ENCODE peak calls at places on chromosomes 1 and 21, in eight cellular contexts. C, U, T, L, Y, I, P and K are unnamed samples.

GRCh38 chr21:30831194-30831765 is 1.7 kb upstream of the KRTAP7-1 start:
- DNase-seq in T (peak; percentile 9), I (no peak), Y (peak; percentile 21), P (no peak), C (no peak), L (no peak), U (peak; percentile 21), K (no peak)

GRCh38 chr1:226634611-226635246 is 86.2 kb downstream of the STUM start:
- DNase-seq in C (no peak), P (no peak), I (no peak), T (no peak), Y (no peak), L (no peak), U (no peak), K (peak; percentile 74)

GRCh38 chr1:155086182-155086741 is 7.6 kb downstream of the EFNA3 start:
- DNase-seq in I (no peak), U (no peak), L (peak; percentile 72), T (peak; percentile 69), P (no peak), Y (peak; percentile 88), C (peak; percentile 78), K (no peak)

GRCh38 chr1:200351826-200352549 is 57.8 kb downstream of the ZNF281 start:
- DNase-seq in P (no peak), L (no peak), Y (no peak), C (peak; percentile 7), I (no peak), U (no peak), T (peak; percentile 28), K (no peak)

GRCh38 chr1:154404984-154405761 is at the start of gene IL6R:
- DNase-seq in U (no peak), Y (peak; percentile 78), I (no peak), L (peak; percentile 90), T (peak; percentile 88), P (peak; percentile 97), C (peak; percentile 88), K (peak; percentile 97)

GRCh38 chr1:181114574-181115366 is 26.3 kb downstream of the IER5 start:
- DNase-seq in I (no peak), U (no peak), Y (no peak), P (no peak), L (no peak), C (no peak), T (no peak), K (no peak)

GRCh38 chr1:103514920-103515503 is 10.5 kb upstream of the RNPC3 start:
- DNase-seq in C (peak; percentile 17), T (peak; percentile 42), U (no peak), P (no peak), L (no peak), Y (peak; percentile 9), I (peak; percentile 35), K (no peak)

GRCh38 chr1:158117854-158118691 is 62.6 kb upstream of the CD1D start:
- DNase-seq in T (peak; percentile 57), Y (peak; percentile 47), C (peak; percentile 39), I (no peak), U (peak; percentile 72), P (no peak), L (peak; percentile 51), K (peak; percentile 71)

DNA sequence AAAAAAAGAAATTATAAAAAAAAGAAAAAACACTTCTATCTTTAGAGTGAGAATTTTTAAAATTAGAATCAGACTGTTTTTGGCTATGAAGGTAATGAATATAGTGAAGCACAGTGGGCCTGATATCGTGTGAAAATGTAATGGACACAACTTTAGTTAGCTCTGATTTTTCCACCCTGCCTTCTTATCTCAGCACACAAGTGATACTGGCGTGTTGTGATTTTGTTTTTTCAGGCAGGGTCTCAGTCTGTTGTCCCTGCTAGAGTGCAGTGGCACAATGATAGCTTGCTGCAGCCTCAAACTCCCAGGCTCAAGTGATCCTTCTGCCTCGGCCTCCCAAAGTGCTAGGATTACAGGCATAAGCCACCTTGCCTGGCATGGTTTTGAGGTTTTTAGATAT is 22.3 kb downstream of the MACF1 start:
- DNase-seq in L (no peak), I (no peak), C (no peak), Y (no peak), P (no peak), T (no peak), U (no peak), K (no peak)
- H3K4me3 ChIP-seq in L (no peak overlapping the region), I (no peak overlapping the region), C (no peak overlapping the region), Y (no peak overlapping the region), P (no peak overlapping the region), T (no peak overlapping the region), U (no peak overlapping the region), K (no peak overlapping the region)

DNA sequence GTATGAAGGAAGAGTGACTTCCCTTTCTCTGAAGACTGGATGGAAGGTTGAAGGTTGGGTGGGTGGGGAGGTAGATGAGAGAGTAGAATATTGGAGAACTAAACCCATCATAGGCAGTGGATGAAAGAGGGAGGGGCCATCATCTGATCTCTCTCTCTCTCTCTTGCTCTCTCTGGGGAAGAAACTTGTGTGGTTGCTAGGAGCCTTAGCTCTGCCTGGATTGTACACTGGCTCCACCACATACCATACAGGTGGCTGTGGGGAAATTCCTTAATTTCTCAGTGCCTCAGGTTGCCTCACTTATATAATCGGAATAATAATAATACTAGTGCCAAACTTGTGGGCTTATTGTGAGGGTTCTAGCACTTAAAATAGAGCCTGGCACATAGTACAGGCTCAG is 9.5 kb downstream of the XCL1 start:
- DNase-seq in I (no peak), C (no peak), T (no peak), U (no peak), P (no peak), L (no peak), Y (no peak), K (no peak)
- TF ChIP-seq EP300 in I (no peak), C (no peak), T (no peak), U (no peak), P (no peak), L (no peak), Y (no peak), K (no peak)

GRCh38 chr1:244159646-244160045 is 108.6 kb downstream of the ZBTB18 start:
- DNase-seq in Y (no peak), T (no peak), P (no peak), C (no peak), U (no peak), I (no peak), L (no peak), K (no peak)
- H3K27ac ChIP-seq in Y (no peak overlapping the region), T (no peak overlapping the region), P (no peak overlapping the region), C (no peak overlapping the region), U (no peak overlapping the region), I (no peak overlapping the region), L (no peak overlapping the region), K (no peak overlapping the region)

GRCh38 chr1:32869844-32870614 is 683 bp downstream of the FNDC5 start:
- DNase-seq in U (no peak), Y (no peak), T (no peak), I (no peak), L (no peak), P (no peak), C (no peak), K (no peak)

GRCh38 chr1:32872189-32872898 is 1.6 kb upstream of the FNDC5 start:
- DNase-seq in Y (peak; percentile 89), I (no peak), T (peak; percentile 28), U (peak; percentile 77), L (peak; percentile 80), P (no peak), C (peak; percentile 81), K (peak; percentile 83)

GRCh38 chr1:32873484-32873883 is 2.8 kb upstream of the FNDC5 start:
- DNase-seq in C (no peak), P (no peak), L (no peak), U (no peak), Y (no peak), I (no peak), T (no peak), K (no peak)

GRCh38 chr1:32870615-32871363 is at the start of gene FNDC5:
- DNase-seq in P (no peak), L (peak; percentile 51), C (no peak), Y (peak; percentile 89), T (no peak), I (no peak), U (no peak), K (peak; percentile 65)

GRCh38 chr1:32871364-32872188 is 864 bp upstream of the FNDC5 start:
- DNase-seq in C (no peak), U (no peak), L (no peak), P (no peak), I (no peak), Y (no peak), T (no peak), K (peak; percentile 64)
- H3K4me3 ChIP-seq in C (peak overlapping the region; percentile 24), U (peak overlapping the region; percentile 36), L (peak overlapping the region; percentile 37), P (peak overlapping the region; percentile 55), I (no peak overlapping the region), Y (peak overlapping the region; percentile 46), T (peak overlapping the region; percentile 58), K (peak overlapping the region; percentile 48)

GRCh38 chr1:70727891-70728443 is 316.9 kb downstream of the CTH start:
- DNase-seq in T (no peak), C (no peak), P (no peak), L (no peak), U (no peak), I (no peak), Y (no peak), K (no peak)
- TF ChIP-seq EP300 in T (no peak), C (no peak), P (no peak), L (no peak), U (no peak), I (no peak), Y (no peak), K (no peak)

DNA sequence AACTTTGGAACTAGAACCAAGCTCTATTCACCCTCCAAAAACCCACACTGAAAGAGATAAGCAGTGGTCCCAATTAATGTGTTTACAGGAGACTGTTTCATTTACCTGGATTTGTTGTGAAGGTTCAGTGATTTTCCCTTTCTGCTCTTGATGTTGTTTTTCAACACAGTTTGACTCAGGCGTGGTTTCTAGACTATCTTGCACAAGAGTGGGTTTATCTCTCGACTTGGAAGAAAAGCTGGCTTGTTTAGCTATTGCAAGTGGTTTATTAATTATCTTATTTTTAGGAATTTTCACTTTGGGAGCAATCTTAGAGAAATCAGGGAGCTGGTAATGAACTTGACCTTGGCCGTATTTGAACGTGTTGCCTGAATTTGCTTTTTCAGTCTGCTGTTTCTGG is 5.3 kb downstream of the AKNAD1 start:
- DNase-seq in I (no peak), L (no peak), C (no peak), U (no peak), Y (no peak), T (no peak), P (no peak), K (no peak)
- H3K27ac ChIP-seq in I (no peak overlapping the region), L (no peak overlapping the region), C (peak overlapping the region; percentile 5), U (no peak overlapping the region), Y (no peak overlapping the region), T (no peak overlapping the region), P (peak overlapping the region; percentile 56), K (peak overlapping the region; percentile 34)

DNA sequence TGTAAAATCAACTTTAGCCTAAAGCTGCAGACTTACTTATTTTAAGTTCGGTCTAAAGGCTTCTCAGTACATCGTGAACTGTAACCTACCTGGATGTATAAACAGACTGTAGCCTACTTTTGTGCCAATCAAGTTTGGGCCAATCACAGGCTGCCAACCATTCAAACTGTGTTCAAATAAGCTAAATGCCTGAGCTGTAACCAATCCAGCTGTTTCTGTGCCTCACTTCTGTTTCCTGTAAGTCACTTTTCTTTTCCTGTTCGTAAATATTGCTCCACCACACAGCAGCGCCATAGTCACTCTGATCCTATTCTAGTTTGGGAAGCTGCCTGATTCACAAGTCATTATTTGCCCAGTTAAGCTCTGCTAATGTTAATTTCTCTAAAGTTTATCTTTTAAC is 37.5 kb upstream of the SLAMF9 start:
- DNase-seq in C (no peak), Y (no peak), T (peak; percentile 11), L (no peak), I (no peak), P (peak; percentile 87), U (no peak), K (no peak)
- H3K4me3 ChIP-seq in C (no peak overlapping the region), Y (no peak overlapping the region), T (no peak overlapping the region), L (no peak overlapping the region), I (no peak overlapping the region), P (no peak overlapping the region), U (no peak overlapping the region), K (no peak overlapping the region)

GRCh38 chr1:198072177-198072576 is 84.6 kb upstream of the NEK7 start:
- DNase-seq in U (no peak), T (no peak), P (no peak), C (no peak), I (no peak), Y (no peak), L (no peak), K (no peak)
- TF ChIP-seq EP300 in U (no peak), T (no peak), P (no peak), C (no peak), I (no peak), Y (no peak), L (no peak), K (no peak)